ENCODE peak calls at places on chromosomes 4 and X, in eight cellular contexts. One of them, this sample, is unnamed.

GRCh38 chrX:150197388-150197787 is 165.7 kb upstream of the MAMLD1 start:
- DNase-seq in GM10248: no peak
- DNase-seq in stimulated activated CD4-positive, alpha-beta T cell treated with anti-CD3 and anti-CD28 coated beads, Interleukin-15, amount 100 ng/mL, for 1 hour: no peak
- DNase-seq in T1000: no peak
- DNase-seq in fibroblast of pulmonary artery: no peak
- DNase-seq in cardiac septum: no peak
- DNase-seq in mucosa of gallbladder: no peak
- DNase-seq in sigmoid colon: no peak
- DNase-seq in this sample: no peak

GRCh38 chrX:20363003-20363674 is 96.4 kb upstream of the RPS6KA3 start:
- DNase-seq in GM10248: no peak
- DNase-seq in stimulated activated CD4-positive, alpha-beta T cell treated with anti-CD3 and anti-CD28 coated beads, Interleukin-15, amount 100 ng/mL, for 1 hour: no peak
- DNase-seq in T1000: no peak
- DNase-seq in fibroblast of pulmonary artery: no peak
- DNase-seq in cardiac septum: no peak
- DNase-seq in mucosa of gallbladder: no peak
- DNase-seq in sigmoid colon: no peak
- DNase-seq in this sample: no peak

GRCh38 chr4:49044270-49044669 is 58.2 kb downstream of the CWH43 start:
- DNase-seq in GM10248: no peak
- DNase-seq in stimulated activated CD4-positive, alpha-beta T cell treated with anti-CD3 and anti-CD28 coated beads, Interleukin-15, amount 100 ng/mL, for 1 hour: no peak
- DNase-seq in T1000: no peak
- DNase-seq in fibroblast of pulmonary artery: no peak
- DNase-seq in cardiac septum: no peak
- DNase-seq in mucosa of gallbladder: no peak
- DNase-seq in sigmoid colon: no peak
- DNase-seq in this sample: no peak

GRCh38 chr4:10118355-10119004 is 1.9 kb upstream of the WDR1 start:
- DNase-seq in GM10248: no peak
- DNase-seq in stimulated activated CD4-positive, alpha-beta T cell treated with anti-CD3 and anti-CD28 coated beads, Interleukin-15, amount 100 ng/mL, for 1 hour: no peak
- DNase-seq in T1000: no peak
- DNase-seq in fibroblast of pulmonary artery: no peak
- DNase-seq in cardiac septum: no peak
- DNase-seq in mucosa of gallbladder: no peak
- DNase-seq in sigmoid colon: no peak
- DNase-seq in this sample: no peak

GRCh38 chr4:57231781-57232180 is 121.6 kb upstream of the IGFBP7 start:
- DNase-seq in GM10248: no peak
- DNase-seq in stimulated activated CD4-positive, alpha-beta T cell treated with anti-CD3 and anti-CD28 coated beads, Interleukin-15, amount 100 ng/mL, for 1 hour: no peak
- DNase-seq in T1000: no peak
- DNase-seq in fibroblast of pulmonary artery: peak; percentile 2
- DNase-seq in cardiac septum: no peak
- DNase-seq in mucosa of gallbladder: no peak
- DNase-seq in sigmoid colon: no peak
- DNase-seq in this sample: no peak

GRCh38 chrX:153494061-153494460 is 719 bp upstream of the BGN start:
- DNase-seq in GM10248: no peak
- DNase-seq in stimulated activated CD4-positive, alpha-beta T cell treated with anti-CD3 and anti-CD28 coated beads, Interleukin-15, amount 100 ng/mL, for 1 hour: no peak
- DNase-seq in T1000: no peak
- DNase-seq in fibroblast of pulmonary artery: no peak
- DNase-seq in cardiac septum: no peak
- DNase-seq in mucosa of gallbladder: no peak
- DNase-seq in sigmoid colon: no peak
- DNase-seq in this sample: no peak

GRCh38 chr4:42484630-42485029 is 87.3 kb downstream of the SHISA3 start:
- DNase-seq in GM10248: no peak
- DNase-seq in stimulated activated CD4-positive, alpha-beta T cell treated with anti-CD3 and anti-CD28 coated beads, Interleukin-15, amount 100 ng/mL, for 1 hour: no peak
- DNase-seq in T1000: no peak
- DNase-seq in fibroblast of pulmonary artery: no peak
- DNase-seq in cardiac septum: no peak
- DNase-seq in mucosa of gallbladder: no peak
- DNase-seq in sigmoid colon: no peak
- DNase-seq in this sample: no peak

GRCh38 chrX:50117477-50117876 is 83.3 kb downstream of the AKAP4 start:
- DNase-seq in GM10248: peak; percentile 7
- DNase-seq in stimulated activated CD4-positive, alpha-beta T cell treated with anti-CD3 and anti-CD28 coated beads, Interleukin-15, amount 100 ng/mL, for 1 hour: no peak
- DNase-seq in T1000: no peak
- DNase-seq in fibroblast of pulmonary artery: no peak
- DNase-seq in cardiac septum: no peak
- DNase-seq in mucosa of gallbladder: peak; percentile 12
- DNase-seq in sigmoid colon: no peak
- DNase-seq in this sample: no peak

GRCh38 chr4:8132947-8133705 is 25.5 kb downstream of the ABLIM2 start:
- DNase-seq in GM10248: no peak
- DNase-seq in stimulated activated CD4-positive, alpha-beta T cell treated with anti-CD3 and anti-CD28 coated beads, Interleukin-15, amount 100 ng/mL, for 1 hour: no peak
- DNase-seq in T1000: no peak
- DNase-seq in fibroblast of pulmonary artery: peak; percentile 33
- DNase-seq in cardiac septum: no peak
- DNase-seq in mucosa of gallbladder: no peak
- DNase-seq in sigmoid colon: no peak
- DNase-seq in this sample: no peak

This sample was measured in OCI-LY7.